ENCODE peak calls at places on chromosome 16, in nine cellular contexts. One of them, this sample, is unnamed.

GRCh38 chr16:4982056-4982867 is 24.1 kb downstream of the SEC14L5 start:
- DNase-seq in ascending aorta: no peak
- DNase-seq in RWPE1: no peak
- DNase-seq in LNCaP clone FGC: no peak
- DNase-seq in cardiac muscle cell: peak; percentile 44
- DNase-seq in Calu3: no peak
- DNase-seq in osteoblast: no peak
- DNase-seq in tibial artery: no peak
- DNase-seq in cardiac fibroblast: no peak
- DNase-seq in this sample: peak; percentile 55

GRCh38 chr16:27703545-27703944 is 153.6 kb downstream of the KATNIP start:
- DNase-seq in ascending aorta: no peak
- DNase-seq in RWPE1: no peak
- DNase-seq in LNCaP clone FGC: no peak
- DNase-seq in cardiac muscle cell: no peak
- DNase-seq in Calu3: no peak
- DNase-seq in osteoblast: no peak
- DNase-seq in tibial artery: no peak
- DNase-seq in cardiac fibroblast: peak; percentile 63
- DNase-seq in this sample: no peak

GRCh38 chr16:3922241-3922640 is 41.7 kb upstream of the CREBBP start:
- DNase-seq in ascending aorta: no peak
- DNase-seq in RWPE1: no peak
- DNase-seq in LNCaP clone FGC: peak; percentile 56
- DNase-seq in cardiac muscle cell: no peak
- DNase-seq in Calu3: peak; percentile 53
- DNase-seq in osteoblast: no peak
- DNase-seq in tibial artery: no peak
- DNase-seq in cardiac fibroblast: no peak
- DNase-seq in this sample: peak; percentile 70

GRCh38 chr16:80804061-80804450 is 342 bp downstream of the CDYL2 start:
- DNase-seq in ascending aorta: no peak
- DNase-seq in RWPE1: no peak
- DNase-seq in LNCaP clone FGC: no peak
- DNase-seq in cardiac muscle cell: peak; percentile 52
- DNase-seq in Calu3: peak; percentile 44
- DNase-seq in osteoblast: peak; percentile 96
- DNase-seq in tibial artery: no peak
- DNase-seq in cardiac fibroblast: peak; percentile 80
- DNase-seq in this sample: no peak

GRCh38 chr16:30997000-30997886 is 12.2 kb downstream of the HSD3B7 start:
- DNase-seq in ascending aorta: no peak
- DNase-seq in RWPE1: peak; percentile 92
- DNase-seq in LNCaP clone FGC: no peak
- DNase-seq in cardiac muscle cell: peak; percentile 68
- DNase-seq in Calu3: peak; percentile 79
- DNase-seq in osteoblast: peak; percentile 98
- DNase-seq in tibial artery: peak; percentile 91
- DNase-seq in cardiac fibroblast: peak; percentile 72
- DNase-seq in this sample: no peak

GRCh38 chr16:56558024-56558747 is 6.7 kb upstream of the MT4 start:
- DNase-seq in ascending aorta: no peak
- DNase-seq in RWPE1: peak; percentile 94
- DNase-seq in LNCaP clone FGC: no peak
- DNase-seq in cardiac muscle cell: no peak
- DNase-seq in Calu3: no peak
- DNase-seq in osteoblast: peak; percentile 91
- DNase-seq in tibial artery: no peak
- DNase-seq in cardiac fibroblast: peak; percentile 27
- DNase-seq in this sample: no peak

GRCh38 chr16:47056704-47057630 is 83.5 kb upstream of the DNAJA2 start:
- DNase-seq in ascending aorta: no peak
- DNase-seq in RWPE1: no peak
- DNase-seq in LNCaP clone FGC: no peak
- DNase-seq in cardiac muscle cell: no peak
- DNase-seq in Calu3: no peak
- DNase-seq in osteoblast: peak; percentile 43
- DNase-seq in tibial artery: no peak
- DNase-seq in cardiac fibroblast: no peak
- DNase-seq in this sample: no peak

GRCh38 chr16:21166561-21166961 is 8.1 kb downstream of the LDAF1 start:
- DNase-seq in ascending aorta: no peak
- DNase-seq in RWPE1: no peak
- DNase-seq in LNCaP clone FGC: no peak
- DNase-seq in cardiac muscle cell: peak; percentile 24
- DNase-seq in Calu3: no peak
- DNase-seq in osteoblast: peak; percentile 56
- DNase-seq in tibial artery: no peak
- DNase-seq in cardiac fibroblast: no peak
- DNase-seq in this sample: no peak

GRCh38 chr16:10646228-10646580 is 48.5 kb downstream of the TEKT5 start:
- DNase-seq in ascending aorta: no peak
- DNase-seq in RWPE1: no peak
- DNase-seq in LNCaP clone FGC: no peak
- DNase-seq in cardiac muscle cell: no peak
- DNase-seq in Calu3: no peak
- DNase-seq in osteoblast: no peak
- DNase-seq in tibial artery: no peak
- DNase-seq in cardiac fibroblast: no peak
- DNase-seq in this sample: no peak

GRCh38 chr16:10647264-10647720 is 47.4 kb downstream of the TEKT5 start:
- DNase-seq in ascending aorta: no peak
- DNase-seq in RWPE1: no peak
- DNase-seq in LNCaP clone FGC: no peak
- DNase-seq in cardiac muscle cell: no peak
- DNase-seq in Calu3: no peak
- DNase-seq in osteoblast: no peak
- DNase-seq in tibial artery: no peak
- DNase-seq in cardiac fibroblast: no peak
- DNase-seq in this sample: no peak

GRCh38 chr16:10644092-10644491 is 50.6 kb downstream of the TEKT5 start:
- DNase-seq in ascending aorta: no peak
- DNase-seq in RWPE1: no peak
- DNase-seq in LNCaP clone FGC: no peak
- DNase-seq in cardiac muscle cell: no peak
- DNase-seq in Calu3: no peak
- DNase-seq in osteoblast: no peak
- DNase-seq in tibial artery: no peak
- DNase-seq in cardiac fibroblast: no peak
- DNase-seq in this sample: no peak

GRCh38 chr16:10646581-10647263 is 48.0 kb downstream of the TEKT5 start:
- DNase-seq in ascending aorta: no peak
- DNase-seq in RWPE1: no peak
- DNase-seq in LNCaP clone FGC: no peak
- DNase-seq in cardiac muscle cell: no peak
- DNase-seq in Calu3: peak; percentile 34
- DNase-seq in osteoblast: no peak
- DNase-seq in tibial artery: no peak
- DNase-seq in cardiac fibroblast: no peak
- DNase-seq in this sample: no peak

DNA sequence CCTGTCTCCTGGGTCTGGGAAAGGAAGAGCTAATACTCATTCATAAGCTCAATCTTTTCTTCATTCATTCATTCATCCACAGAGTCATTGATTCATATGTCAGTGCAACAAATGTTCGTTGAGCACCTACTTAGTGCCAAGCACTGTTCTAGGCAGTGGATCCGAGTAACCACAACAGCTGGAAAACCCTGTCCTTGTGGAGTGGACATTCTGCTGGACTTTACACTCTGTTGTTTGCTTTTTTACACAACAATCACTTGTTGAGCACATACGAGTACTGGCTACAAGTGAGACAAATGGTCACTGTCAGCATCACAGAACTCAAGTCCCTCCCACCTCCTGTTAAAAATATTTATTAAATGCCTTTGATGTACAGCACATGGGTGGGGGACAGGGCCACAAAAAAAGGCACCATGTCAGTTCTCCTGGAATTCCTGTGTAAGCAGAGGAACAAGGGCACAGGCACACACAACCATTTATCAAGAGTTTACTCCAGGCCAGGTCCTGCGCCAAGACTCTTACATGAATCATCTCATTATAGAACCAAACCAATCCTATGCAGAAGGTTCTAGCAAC is 46.9 kb downstream of the TEKT5 start:
- DNase-seq in ascending aorta: no peak
- DNase-seq in RWPE1: no peak
- DNase-seq in LNCaP clone FGC: no peak
- DNase-seq in cardiac muscle cell: no peak
- DNase-seq in Calu3: no peak
- DNase-seq in osteoblast: peak; percentile 80
- DNase-seq in tibial artery: no peak
- DNase-seq in cardiac fibroblast: no peak
- DNase-seq in this sample: no peak
- TF ChIP-seq CTCF in ascending aorta: no peak
- TF ChIP-seq CTCF in RWPE1: no peak
- TF ChIP-seq CTCF in LNCaP clone FGC: no peak
- TF ChIP-seq CTCF in cardiac muscle cell: no peak
- TF ChIP-seq CTCF in Calu3: no peak
- TF ChIP-seq CTCF in osteoblast: no peak
- TF ChIP-seq CTCF in tibial artery: no peak
- TF ChIP-seq CTCF in cardiac fibroblast: no peak
- TF ChIP-seq CTCF in this sample: no peak

DNA sequence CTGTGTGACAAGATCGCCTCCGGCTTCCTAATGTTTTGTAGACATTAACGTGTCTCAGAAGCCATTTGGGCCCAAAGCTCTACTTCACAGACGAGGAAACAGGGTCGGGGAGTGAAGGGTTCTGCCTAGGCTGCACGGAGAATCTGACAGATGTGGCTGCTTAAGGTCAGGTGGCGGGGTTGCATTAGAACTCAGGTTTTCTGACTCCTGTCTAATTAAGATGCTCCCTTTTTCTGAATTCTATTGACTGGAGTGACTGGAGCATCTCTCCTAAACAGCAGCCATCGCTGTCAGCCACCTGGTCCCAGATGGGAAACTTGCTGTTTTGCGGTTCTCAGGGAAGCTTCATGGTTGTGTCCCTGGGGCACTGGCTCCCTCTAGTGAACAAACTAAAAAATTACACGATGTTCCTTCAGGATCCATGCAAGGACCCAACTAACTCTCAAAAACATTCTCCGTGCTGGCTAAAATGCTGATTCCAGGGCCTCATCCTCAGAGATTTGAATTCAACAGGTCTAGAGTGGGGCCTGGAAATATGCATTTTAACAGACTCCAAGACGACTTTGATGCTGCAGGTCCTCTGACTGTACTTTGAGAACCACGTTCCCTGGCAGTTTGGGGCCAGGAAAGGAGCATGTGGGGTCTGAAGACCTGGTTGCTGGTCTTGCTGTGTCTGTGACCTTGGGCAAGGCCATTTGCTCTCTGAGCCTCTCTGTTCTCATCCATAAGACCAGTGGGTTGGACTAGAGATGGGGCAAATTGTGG is 117.4 kb downstream of the IRF8 start:
- DNase-seq in ascending aorta: no peak
- DNase-seq in RWPE1: peak; percentile 76
- DNase-seq in LNCaP clone FGC: peak; percentile 3
- DNase-seq in cardiac muscle cell: peak; percentile 70
- DNase-seq in Calu3: peak; percentile 60
- DNase-seq in osteoblast: peak; percentile 94
- DNase-seq in tibial artery: peak; percentile 38
- DNase-seq in cardiac fibroblast: peak; percentile 71
- DNase-seq in this sample: peak; percentile 20
- TF ChIP-seq CTCF in ascending aorta: peak; percentile 72
- TF ChIP-seq CTCF in RWPE1: peak; percentile 81
- TF ChIP-seq CTCF in LNCaP clone FGC: peak; percentile 78
- TF ChIP-seq CTCF in cardiac muscle cell: peak; percentile 80
- TF ChIP-seq CTCF in Calu3: peak; percentile 90
- TF ChIP-seq CTCF in osteoblast: peak; percentile 72
- TF ChIP-seq CTCF in tibial artery: peak; percentile 75
- TF ChIP-seq CTCF in cardiac fibroblast: peak; percentile 76
- TF ChIP-seq CTCF in this sample: peak; percentile 91

DNA sequence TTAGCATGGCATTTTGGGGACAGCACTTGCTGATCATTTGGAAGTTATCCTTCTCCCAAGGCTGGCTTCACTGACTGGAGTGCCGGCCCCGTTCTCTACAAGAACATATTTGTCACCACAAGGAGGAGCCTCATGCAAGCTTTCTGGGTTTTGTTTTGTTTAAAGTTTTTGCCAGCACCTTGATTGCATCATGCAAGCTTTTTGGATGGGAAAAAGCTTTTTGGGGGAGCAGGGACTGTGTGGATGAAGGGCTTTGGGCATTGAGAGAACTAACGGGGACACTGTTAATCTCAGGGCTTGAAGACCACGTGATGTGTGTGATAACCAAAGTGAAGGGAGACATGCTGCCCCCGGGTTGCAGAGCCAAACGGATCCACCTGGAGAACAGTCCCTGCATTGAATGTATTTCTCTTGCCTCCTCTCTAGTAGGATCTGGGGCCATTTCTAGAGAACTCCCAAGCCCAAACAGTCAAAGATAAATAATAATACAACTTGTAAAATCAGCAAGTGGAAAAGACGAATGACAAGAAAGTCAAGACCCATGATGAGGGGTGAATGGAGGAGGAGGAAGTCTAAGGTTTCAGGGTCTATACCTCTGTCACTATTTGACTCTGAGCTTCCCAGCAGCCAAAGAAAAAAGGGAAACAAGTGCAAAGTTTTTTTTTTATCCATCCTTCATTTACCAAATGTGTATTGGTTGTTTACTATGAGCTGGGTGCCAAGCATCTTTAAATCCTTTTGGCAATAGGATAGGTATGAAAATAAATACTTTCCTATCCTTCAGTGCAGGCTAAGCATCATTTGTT is 17.2 kb downstream of the TMEM114 start:
- DNase-seq in ascending aorta: no peak
- DNase-seq in RWPE1: no peak
- DNase-seq in LNCaP clone FGC: no peak
- DNase-seq in cardiac muscle cell: peak; percentile 41
- DNase-seq in Calu3: peak; percentile 53
- DNase-seq in osteoblast: no peak
- DNase-seq in tibial artery: no peak
- DNase-seq in cardiac fibroblast: peak; percentile 65
- DNase-seq in this sample: no peak
- TF ChIP-seq CTCF in ascending aorta: peak; percentile 21
- TF ChIP-seq CTCF in RWPE1: peak; percentile 48
- TF ChIP-seq CTCF in LNCaP clone FGC: peak; percentile 44
- TF ChIP-seq CTCF in cardiac muscle cell: peak; percentile 62
- TF ChIP-seq CTCF in Calu3: peak; percentile 49
- TF ChIP-seq CTCF in osteoblast: peak; percentile 52
- TF ChIP-seq CTCF in tibial artery: no peak
- TF ChIP-seq CTCF in cardiac fibroblast: peak; percentile 70
- TF ChIP-seq CTCF in this sample: peak; percentile 75

GRCh38 chr16:29842732-29843346 is 20.2 kb downstream of the CDIPT start:
- DNase-seq in ascending aorta: no peak
- DNase-seq in RWPE1: no peak
- DNase-seq in LNCaP clone FGC: no peak
- DNase-seq in cardiac muscle cell: no peak
- DNase-seq in Calu3: no peak
- DNase-seq in osteoblast: peak; percentile 37
- DNase-seq in tibial artery: no peak
- DNase-seq in cardiac fibroblast: no peak
- DNase-seq in this sample: no peak

GRCh38 chr16:29839822-29840221 is 19.6 kb downstream of the MVP start:
- DNase-seq in ascending aorta: no peak
- DNase-seq in RWPE1: no peak
- DNase-seq in LNCaP clone FGC: no peak
- DNase-seq in cardiac muscle cell: no peak
- DNase-seq in Calu3: no peak
- DNase-seq in osteoblast: peak; percentile 2
- DNase-seq in tibial artery: no peak
- DNase-seq in cardiac fibroblast: no peak
- DNase-seq in this sample: no peak

GRCh38 chr16:29837833-29838232 is 17.6 kb downstream of the MVP start:
- DNase-seq in ascending aorta: no peak
- DNase-seq in RWPE1: no peak
- DNase-seq in LNCaP clone FGC: no peak
- DNase-seq in cardiac muscle cell: no peak
- DNase-seq in Calu3: no peak
- DNase-seq in osteoblast: peak; percentile 66
- DNase-seq in tibial artery: no peak
- DNase-seq in cardiac fibroblast: no peak
- DNase-seq in this sample: no peak

GRCh38 chr16:29841631-29842030 is 21.4 kb downstream of the MVP start:
- DNase-seq in ascending aorta: no peak
- DNase-seq in RWPE1: no peak
- DNase-seq in LNCaP clone FGC: no peak
- DNase-seq in cardiac muscle cell: no peak
- DNase-seq in Calu3: no peak
- DNase-seq in osteoblast: peak; percentile 29
- DNase-seq in tibial artery: no peak
- DNase-seq in cardiac fibroblast: no peak
- DNase-seq in this sample: no peak

GRCh38 chr16:29840240-29840639 is 20.0 kb downstream of the MVP start:
- DNase-seq in ascending aorta: no peak
- DNase-seq in RWPE1: no peak
- DNase-seq in LNCaP clone FGC: no peak
- DNase-seq in cardiac muscle cell: no peak
- DNase-seq in Calu3: no peak
- DNase-seq in osteoblast: peak; percentile 41
- DNase-seq in tibial artery: no peak
- DNase-seq in cardiac fibroblast: no peak
- DNase-seq in this sample: no peak
- TF ChIP-seq CTCF in ascending aorta: no peak
- TF ChIP-seq CTCF in RWPE1: no peak
- TF ChIP-seq CTCF in LNCaP clone FGC: no peak
- TF ChIP-seq CTCF in cardiac muscle cell: no peak
- TF ChIP-seq CTCF in Calu3: no peak
- TF ChIP-seq CTCF in osteoblast: no peak
- TF ChIP-seq CTCF in tibial artery: no peak
- TF ChIP-seq CTCF in cardiac fibroblast: no peak
- TF ChIP-seq CTCF in this sample: no peak